ENCODE peak calls at places on chromosomes 11 and 22, in five cellular contexts. R is AG10803, N is fibroblast of pulmonary artery, W is psoas muscle, J is heart right ventricle. U is an unnamed sample.

GRCh38 chr11:61589961-61590360 is 9.1 kb upstream of the SYT7 start:
- DNase-seq in W (no peak), N (no peak), J (no peak), R (no peak), U (no peak)

GRCh38 chr11:3160252-3161031 is 4.7 kb downstream of the OSBPL5 start:
- DNase-seq in N (peak; percentile 92), J (peak; percentile 87), W (peak; percentile 91), R (peak; percentile 88), U (peak; percentile 96)

GRCh38 chr11:97557399-97557798 is 1167.6 kb downstream of the JRKL start:
- DNase-seq in N (peak; percentile 61), W (no peak), J (no peak), R (no peak), U (peak; percentile 60)

GRCh38 chr11:124941703-124942102 is 5.9 kb upstream of the HEPACAM start:
- DNase-seq in R (no peak), W (no peak), J (no peak), N (no peak), U (no peak)

GRCh38 chr11:6258571-6258998 is 1.1 kb upstream of the CCKBR start:
- DNase-seq in R (no peak), W (no peak), J (no peak), N (no peak), U (no peak)

GRCh38 chr11:131653244-131653643 is 282.8 kb downstream of the NTM start:
- DNase-seq in W (no peak), N (no peak), J (no peak), R (no peak), U (no peak)

GRCh38 chr11:94895451-94895850 is 77.9 kb downstream of the CWC15 start:
- DNase-seq in R (peak; percentile 58), N (peak; percentile 75), W (no peak), J (no peak), U (peak; percentile 93)

GRCh38 chr11:44626645-44627044 is 61.2 kb downstream of the CD82 start:
- DNase-seq in J (no peak), W (no peak), N (no peak), R (no peak), U (no peak)

GRCh38 chr11:32259641-32260081 is 168.8 kb downstream of the RCN1 start:
- DNase-seq in J (no peak), N (peak; percentile 91), R (peak; percentile 10), W (no peak), U (peak; percentile 97)

GRCh38 chr11:32391965-32392553 is 43.3 kb downstream of the WT1 start:
- DNase-seq in N (peak; percentile 97), W (no peak), R (peak; percentile 86), J (no peak), U (peak; percentile 87)

DNA sequence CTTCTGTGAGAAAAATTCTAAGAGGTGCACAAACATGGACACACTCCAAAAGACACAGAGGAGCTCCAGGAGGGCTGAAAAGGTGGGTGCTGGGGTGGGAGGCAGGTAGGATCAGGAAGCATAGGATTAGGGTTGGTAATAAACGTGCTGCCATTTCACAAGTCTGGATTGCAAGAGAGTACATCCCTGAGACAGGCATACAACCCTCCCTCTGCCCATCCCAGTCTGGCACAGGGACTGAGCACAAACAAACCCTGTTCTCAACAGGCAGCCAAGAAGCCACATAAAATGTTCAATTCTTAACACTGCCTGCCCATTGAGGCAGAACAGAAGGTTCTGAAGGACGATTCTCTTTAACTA is 18.5 kb downstream of the SLC35F2 start:
- DNase-seq in N (no peak), J (no peak), R (no peak), W (no peak), U (no peak)
- H3K4me3 ChIP-seq in N (peak overlapping the region; percentile 4), J (no peak overlapping the region), R (peak overlapping the region; percentile 40), W (no peak overlapping the region), U (no peak overlapping the region)

DNA sequence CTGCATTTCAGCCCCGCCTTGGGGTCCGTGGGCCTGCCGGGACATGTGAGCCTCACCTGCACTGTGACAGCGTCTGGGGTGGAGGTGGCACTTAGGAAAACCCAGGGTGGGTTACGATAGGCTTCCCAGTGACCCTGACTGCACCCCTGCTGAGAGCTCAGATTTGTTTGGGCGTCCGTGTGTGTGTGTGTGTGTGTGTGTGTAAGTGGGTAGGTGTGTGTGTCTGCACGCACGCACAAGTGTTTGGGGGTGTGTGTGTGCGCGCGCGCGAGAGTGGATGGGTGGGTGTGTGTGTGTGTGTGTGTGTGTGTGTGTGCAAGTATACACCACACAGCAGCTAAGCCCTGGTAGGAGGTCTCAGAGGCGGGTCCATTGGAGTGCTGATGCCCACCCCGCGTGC is 12.1 kb upstream of the ARHGAP8 start:
- DNase-seq in J (no peak), W (no peak), N (no peak), R (no peak), U (no peak)
- TF ChIP-seq CTCF in J (no peak), W (no peak), N (no peak), R (no peak), U (no peak)

GRCh38 chr22:41446639-41447434 is at the start of gene TOB2:
- DNase-seq in J (peak; percentile 95), R (peak; percentile 96), N (peak; percentile 96), W (peak; percentile 96), U (peak; percentile 97)
- H3K4me3 ChIP-seq in J (peak within 1 kb of the TSS; percentile 82), R (peak within 1 kb of the TSS; percentile 98), N (peak within 1 kb of the TSS; percentile 99), W (peak within 1 kb of the TSS; percentile 98), U (peak within 1 kb of the TSS; percentile 95)

GRCh38 chr11:65064847-65065240 is 6.5 kb upstream of the NAALADL1 start:
- DNase-seq in J (no peak), W (no peak), R (no peak), N (no peak), U (no peak)
- TF ChIP-seq CTCF in J (no peak), W (no peak), R (no peak), N (no peak), U (no peak)